ENCODE peak calls at places on chromosomes 1 and 21, in four cellular contexts. Z, S, A and N are unnamed samples. For H3K36me3 and H3K4me1, the result is how much of the 10 kb centered on the place peaks cover.

GRCh38 chr1:87115317-87115885 is 201.0 kb downstream of the HS2ST1 start:
- DNase-seq in A (no peak), Z (peak), S (peak), N (no peak)

GRCh38 chr1:205598841-205599666 is 32.8 kb downstream of the ELK4 start:
- DNase-seq in S (no peak), Z (peak), A (no peak), N (no peak)

GRCh38 chr21:19468981-19469715 is 1065.6 kb upstream of the TMPRSS15 start:
- DNase-seq in Z (no peak), S (no peak), A (no peak), N (no peak)

GRCh38 chr1:116166655-116167054 is 55.5 kb downstream of the MAB21L3 start:
- DNase-seq in S (no peak), Z (no peak), A (peak), N (no peak)

GRCh38 chr1:212669600-212669999 is 30.0 kb downstream of the BATF3 start:
- DNase-seq in Z (no peak), S (no peak), A (no peak), N (peak)

GRCh38 chr1:93537924-93538323 is 90.0 kb downstream of the FNBP1L start:
- DNase-seq in S (no peak), Z (no peak), A (no peak), N (no peak)

GRCh38 chr1:91604632-91605031 is 104.0 kb downstream of the CDC7 start:
- DNase-seq in A (no peak), S (no peak), Z (no peak), N (no peak)

GRCh38 chr1:179029293-179029692 is 3.6 kb downstream of the FAM20B start:
- DNase-seq in Z (no peak), A (no peak), S (no peak), N (no peak)

GRCh38 chr1:230167419-230167852 is 100.4 kb downstream of the GALNT2 start:
- DNase-seq in Z (peak), S (peak), A (no peak), N (peak)

GRCh38 chr1:241401156-241401555 is 44.2 kb upstream of the RGS7 start:
- DNase-seq in S (no peak), A (no peak), Z (no peak), N (no peak)

GRCh38 chr1:21655748-21656147 is 13.4 kb downstream of the RAP1GAP start:
- DNase-seq in A (no peak), S (peak), Z (peak), N (no peak)

GRCh38 chr1:206579747-206580437 is 32.4 kb downstream of the EIF2D start:
- DNase-seq in Z (peak), A (peak), S (peak), N (no peak)

GRCh38 chr1:53057134-53057533 is 4.9 kb upstream of the PODN start:
- DNase-seq in A (no peak), Z (no peak), S (no peak), N (no peak)

GRCh38 chr1:248863011-248863881 is 4.4 kb upstream of the ZNF692 start:
- DNase-seq in Z (peak), S (peak), A (peak), N (peak)

GRCh38 chr1:182784556-182785171 is 4.9 kb upstream of the NPL start:
- DNase-seq in A (no peak), Z (peak), S (peak), N (peak)

GRCh38 chr1:93437976-93438605 is 9.8 kb upstream of the FNBP1L start:
- DNase-seq in Z (peak), A (no peak), S (peak), N (no peak)

GRCh38 chr1:61391730-61392129 is 309.4 kb downstream of the NFIA start:
- DNase-seq in A (no peak), Z (no peak), S (no peak), N (no peak)

GRCh38 chr1:64890699-64891439 is 75.5 kb downstream of the JAK1 start:
- DNase-seq in S (no peak), A (no peak), Z (no peak), N (no peak)

GRCh38 chr1:248828845-248829244 is 3.1 kb upstream of the SH3BP5L start:
- DNase-seq in A (no peak), S (peak), Z (peak), N (no peak)

GRCh38 chr1:14129009-14129408 is 429.0 kb downstream of the PRDM2 start:
- DNase-seq in A (no peak), S (no peak), Z (no peak), N (no peak)

GRCh38 chr1:24875976-24876609 is 54.0 kb downstream of the RUNX3 start:
- DNase-seq in Z (no peak), A (no peak), S (no peak), N (no peak)

GRCh38 chr1:223700942-223701637 is 11.2 kb upstream of the CAPN2 start:
- DNase-seq in A (no peak), S (peak), Z (peak), N (no peak)

GRCh38 chr1:117628343-117628742 is 22.5 kb downstream of the TENT5C start:
- DNase-seq in A (no peak), Z (no peak), S (no peak), N (no peak)

GRCh38 chr1:24830680-24831272 is 85.5 kb downstream of the CLIC4 start:
- DNase-seq in A (no peak), Z (peak), S (peak), N (no peak)

DNA sequence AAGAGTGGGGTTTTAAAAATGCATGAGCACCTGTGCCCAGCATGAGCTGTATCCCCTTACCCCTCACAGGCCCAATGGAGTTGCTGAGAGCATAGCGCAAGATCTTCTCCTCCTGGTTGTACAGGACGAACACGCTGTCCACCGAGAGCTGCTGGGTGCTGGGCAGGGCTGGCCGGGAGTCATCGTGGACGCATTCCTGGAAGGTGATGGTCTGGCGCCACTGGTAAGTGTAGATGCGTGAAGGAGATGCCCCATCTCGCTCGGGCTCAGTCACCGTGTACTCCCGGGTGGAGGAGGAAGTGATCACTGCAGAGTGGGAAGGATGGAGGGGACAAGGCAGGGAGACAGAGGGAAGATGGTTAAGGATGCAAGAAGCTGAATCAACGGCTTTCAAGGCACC is 39.1 kb downstream of the NID1 start:
- DNase-seq in A (no peak), Z (no peak), S (no peak), N (no peak)
- H3K36me3 ChIP-seq in A (under half), Z (under half), S (under half), N (under half)

GRCh38 chr1:40715660-40716059 is 24.2 kb downstream of the NFYC start:
- DNase-seq in A (no peak), Z (no peak), S (no peak), N (no peak)

GRCh38 chr1:40711465-40712404 is 20.2 kb downstream of the NFYC start:
- DNase-seq in S (peak), A (peak), Z (peak), N (no peak)

GRCh38 chr1:40710581-40711315 is 19.2 kb downstream of the NFYC start:
- DNase-seq in A (no peak), Z (no peak), S (no peak), N (no peak)

GRCh38 chr1:40712405-40712944 is 21.0 kb downstream of the NFYC start:
- DNase-seq in A (peak), Z (no peak), S (peak), N (no peak)

DNA sequence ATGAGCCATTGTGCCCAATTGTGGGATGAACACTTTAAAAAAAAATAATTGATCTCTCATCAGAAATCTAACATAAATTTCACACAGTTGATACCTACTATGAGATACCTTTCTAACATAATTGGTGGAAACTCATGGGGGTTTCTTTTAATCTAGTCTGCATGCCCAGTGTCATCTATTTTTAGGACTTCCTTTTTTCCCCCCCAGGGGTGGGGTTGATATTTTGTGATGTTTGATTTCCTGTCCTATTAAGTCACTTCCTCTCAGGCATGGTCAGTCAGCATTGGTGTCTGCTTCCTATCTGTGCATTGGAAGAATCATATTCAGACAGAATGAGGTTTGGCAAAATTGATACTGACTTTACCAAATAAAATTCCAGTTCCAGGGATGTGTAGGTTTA is 21.5 kb downstream of the NFYC start:
- DNase-seq in A (no peak), S (peak), Z (no peak), N (no peak)
- H3K4me1 ChIP-seq in A (under half), S (under half), Z (under half), N (under half)

DNA sequence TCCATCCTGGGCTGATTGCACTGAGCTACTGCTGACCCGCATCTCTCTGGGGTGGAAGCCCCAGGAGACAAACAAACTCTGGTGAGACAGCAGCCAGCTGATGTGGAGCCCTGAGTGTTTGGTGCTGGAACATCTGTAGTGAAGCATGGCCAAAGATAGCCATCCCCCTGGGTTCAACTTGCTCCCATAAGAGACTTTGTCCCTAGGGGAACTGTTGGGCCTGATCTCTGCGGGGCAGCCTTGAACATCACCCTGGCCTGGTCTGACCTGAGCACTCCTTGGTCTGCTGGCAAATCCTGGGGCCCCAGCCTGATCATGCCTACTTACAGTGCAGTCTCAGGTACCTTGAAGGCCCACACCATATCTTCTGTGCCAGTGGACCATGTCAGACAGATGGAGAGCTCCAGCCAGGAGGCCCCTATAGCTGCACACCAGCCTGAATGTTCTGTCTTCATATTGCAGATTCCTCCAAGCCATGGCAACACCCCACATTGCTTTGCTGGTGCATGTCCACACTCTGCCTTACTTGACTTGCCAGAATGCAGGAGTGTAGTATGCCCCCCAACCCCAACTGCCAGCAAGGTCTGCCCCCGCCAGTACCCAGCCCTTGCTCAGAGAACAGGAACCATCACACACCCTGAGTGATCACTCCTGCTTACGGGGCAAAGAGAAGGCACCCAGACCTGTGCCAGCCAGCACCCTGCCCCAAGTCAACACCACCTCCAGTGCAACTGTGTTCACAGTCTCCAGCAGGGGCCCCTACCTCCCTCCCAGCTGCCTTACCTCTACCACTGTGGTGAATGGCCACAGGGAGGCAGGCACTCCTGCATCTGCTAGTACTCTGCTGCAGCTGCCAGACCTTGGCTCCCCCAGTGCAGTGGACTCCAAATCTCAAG is 690.5 kb upstream of the NR5A2 start:
- DNase-seq in S (no peak), Z (no peak), A (peak), N (no peak)
- TF ChIP-seq CTCF in S (no peak), Z (no peak), A (no peak), N (no peak)

GRCh38 chr21:46256501-46256994 is 28.0 kb upstream of the LSS start:
- DNase-seq in S (no peak), A (no peak), Z (no peak), N (no peak)
- H3K36me3 ChIP-seq in S (half or more), A (under half), Z (under half), N (half or more)